ENCODE peak calls at places on chromosomes 6 and 20, in four cellular contexts. One of them, this sample, is unnamed.

GRCh38 chr6:162371133-162371532 is 356.4 kb downstream of the PRKN start:
- DNase-seq in hepatocyte: no peak
- DNase-seq in suprapubic skin: no peak
- DNase-seq in NCI-H82: no peak
- DNase-seq in this sample: no peak

GRCh38 chr6:77463881-77464867 is 883 bp upstream of the HTR1B start:
- DNase-seq in hepatocyte: peak
- DNase-seq in NCI-H82: peak
- DNase-seq in suprapubic skin: no peak
- DNase-seq in this sample: peak

GRCh38 chr20:43189614-43190331 is at the start of gene PTPRT:
- DNase-seq in NCI-H82: no peak
- DNase-seq in suprapubic skin: no peak
- DNase-seq in hepatocyte: no peak
- DNase-seq in this sample: no peak

GRCh38 chr6:44474643-44475042 is 87.1 kb downstream of the CDC5L start:
- DNase-seq in suprapubic skin: no peak
- DNase-seq in NCI-H82: no peak
- DNase-seq in hepatocyte: no peak
- DNase-seq in this sample: no peak

GRCh38 chr6:21398741-21399140 is 194.8 kb upstream of the SOX4 start:
- DNase-seq in suprapubic skin: no peak
- DNase-seq in NCI-H82: no peak
- DNase-seq in hepatocyte: no peak
- DNase-seq in this sample: no peak

GRCh38 chr6:36927691-36928546 is 26.6 kb upstream of the PI16 start:
- DNase-seq in suprapubic skin: no peak
- DNase-seq in NCI-H82: no peak
- DNase-seq in hepatocyte: peak
- DNase-seq in this sample: no peak

GRCh38 chr6:157216570-157216969 is 106.7 kb downstream of the TMEM242 start:
- DNase-seq in NCI-H82: no peak
- DNase-seq in suprapubic skin: no peak
- DNase-seq in hepatocyte: no peak
- DNase-seq in this sample: no peak

GRCh38 chr20:12466915-12467314 is 541.9 kb upstream of the SPTLC3 start:
- DNase-seq in suprapubic skin: no peak
- DNase-seq in hepatocyte: no peak
- DNase-seq in NCI-H82: no peak
- DNase-seq in this sample: no peak

GRCh38 chr20:62638680-62639406 is 3.5 kb upstream of the SLCO4A1 start:
- DNase-seq in suprapubic skin: no peak
- DNase-seq in hepatocyte: no peak
- DNase-seq in NCI-H82: no peak
- DNase-seq in this sample: no peak

GRCh38 chr6:137497722-137498463 is 3.7 kb upstream of the OLIG3 start:
- DNase-seq in NCI-H82: peak
- DNase-seq in hepatocyte: no peak
- DNase-seq in suprapubic skin: no peak
- DNase-seq in this sample: no peak

GRCh38 chr20:52859156-52859887 is 112.8 kb upstream of the TSHZ2 start:
- DNase-seq in hepatocyte: no peak
- DNase-seq in suprapubic skin: no peak
- DNase-seq in NCI-H82: peak
- DNase-seq in this sample: no peak

GRCh38 chr6:166988674-166989201 is 10.5 kb upstream of the CEP43 start:
- DNase-seq in NCI-H82: no peak
- DNase-seq in suprapubic skin: no peak
- DNase-seq in hepatocyte: no peak
- DNase-seq in this sample: no peak

GRCh38 chr20:38841570-38841969 is 36.1 kb downstream of the PPP1R16B start:
- DNase-seq in hepatocyte: no peak
- DNase-seq in NCI-H82: no peak
- DNase-seq in suprapubic skin: no peak
- DNase-seq in this sample: no peak

GRCh38 chr20:59185809-59186208 is 22.2 kb downstream of the ZNF831 start:
- DNase-seq in suprapubic skin: no peak
- DNase-seq in NCI-H82: no peak
- DNase-seq in hepatocyte: no peak
- DNase-seq in this sample: no peak

GRCh38 chr20:60749804-60750602 is 502.1 kb upstream of the CDH4 start:
- DNase-seq in NCI-H82: peak
- DNase-seq in hepatocyte: no peak
- DNase-seq in suprapubic skin: no peak
- DNase-seq in this sample: no peak

GRCh38 chr20:51760905-51761544 is 7.2 kb downstream of the ATP9A start:
- DNase-seq in suprapubic skin: no peak
- DNase-seq in NCI-H82: no peak
- DNase-seq in hepatocyte: no peak
- DNase-seq in this sample: no peak

GRCh38 chr6:160455484-160456213 is 107.5 kb downstream of the SLC22A3 start:
- DNase-seq in suprapubic skin: peak
- DNase-seq in NCI-H82: peak
- DNase-seq in hepatocyte: peak
- DNase-seq in this sample: peak

GRCh38 chr6:42009844-42010184 is 40.5 kb upstream of the TAF8 start:
- DNase-seq in suprapubic skin: no peak
- DNase-seq in NCI-H82: no peak
- DNase-seq in hepatocyte: no peak
- DNase-seq in this sample: no peak

GRCh38 chr6:24205020-24205492 is 79.0 kb downstream of the NRSN1 start:
- DNase-seq in NCI-H82: peak
- DNase-seq in hepatocyte: peak
- DNase-seq in suprapubic skin: no peak
- DNase-seq in this sample: peak

GRCh38 chr6:44268095-44268628 is 2.1 kb upstream of the TMEM151B start:
- DNase-seq in NCI-H82: peak
- DNase-seq in suprapubic skin: no peak
- DNase-seq in hepatocyte: peak
- DNase-seq in this sample: peak

GRCh38 chr6:34032856-34033255 is 113.0 kb downstream of the GRM4 start:
- DNase-seq in suprapubic skin: no peak
- DNase-seq in NCI-H82: no peak
- DNase-seq in hepatocyte: no peak
- DNase-seq in this sample: no peak

GRCh38 chr20:1803216-1804128 is 91.7 kb upstream of the SIRPA start:
- DNase-seq in NCI-H82: peak
- DNase-seq in hepatocyte: peak
- DNase-seq in suprapubic skin: no peak
- DNase-seq in this sample: peak

GRCh38 chr20:52676282-52676995 is 295.7 kb upstream of the TSHZ2 start:
- DNase-seq in hepatocyte: no peak
- DNase-seq in NCI-H82: no peak
- DNase-seq in suprapubic skin: no peak
- DNase-seq in this sample: no peak

GRCh38 chr20:3158968-3159431 is 665 bp downstream of the FASTKD5 start:
- DNase-seq in NCI-H82: no peak
- DNase-seq in suprapubic skin: no peak
- DNase-seq in hepatocyte: no peak
- DNase-seq in this sample: no peak

GRCh38 chr6:111686249-111686997 is 80.7 kb upstream of the TRAF3IP2 start:
- DNase-seq in NCI-H82: peak
- DNase-seq in hepatocyte: no peak
- DNase-seq in suprapubic skin: no peak
- DNase-seq in this sample: no peak

GRCh38 chr20:8148501-8148900 is 16.4 kb downstream of the PLCB1 start:
- DNase-seq in suprapubic skin: no peak
- DNase-seq in hepatocyte: no peak
- DNase-seq in NCI-H82: no peak
- DNase-seq in this sample: no peak

GRCh38 chr20:31666258-31667042 is 28.7 kb downstream of the COX4I2 start:
- DNase-seq in suprapubic skin: no peak
- DNase-seq in NCI-H82: peak
- DNase-seq in hepatocyte: no peak
- DNase-seq in this sample: peak

GRCh38 chr6:124924333-124924759 is 37.9 kb upstream of the RNF217 start:
- DNase-seq in suprapubic skin: no peak
- DNase-seq in hepatocyte: peak
- DNase-seq in NCI-H82: no peak
- DNase-seq in this sample: no peak

This sample was measured in KBM-7.